ENCODE peak calls at places on chromosomes 1 and 21, in seven cellular contexts. F is upper lobe of right lung, P is uterus, Q is left ventricle myocardium inferior, N is left lung, M is esophagus squamous epithelium, Z is A549. E is an unnamed sample.

GRCh38 chr1:97743129-97743528 is 177.7 kb downstream of the DPYD start:
- DNase-seq in M (no peak), Z (no peak), N (no peak), P (no peak), Q (no peak), F (no peak), E (no peak)

GRCh38 chr1:16968372-16968771 is 12.0 kb downstream of the MFAP2 start:
- DNase-seq in N (no peak), M (no peak), Z (no peak), F (no peak), Q (no peak), P (no peak), E (no peak)

GRCh38 chr1:72483958-72484357 is 201.6 kb upstream of the NEGR1 start:
- DNase-seq in F (no peak), M (no peak), P (no peak), N (no peak), Z (no peak), Q (no peak), E (no peak)

GRCh38 chr1:209583408-209583807 is at the start of gene CAMK1G:
- DNase-seq in Q (no peak), N (no peak), F (no peak), P (no peak), M (no peak), Z (no peak), E (peak; percentile 39)

GRCh38 chr1:76501136-76501535 is 366.1 kb upstream of the ST6GALNAC5 start:
- DNase-seq in P (no peak), M (no peak), N (no peak), F (no peak), Q (no peak), Z (no peak), E (no peak)

GRCh38 chr1:78726686-78727085 is 77.1 kb downstream of the IFI44 start:
- DNase-seq in M (no peak), Q (no peak), P (no peak), Z (no peak), N (no peak), F (no peak), E (peak; percentile 17)

GRCh38 chr1:234683856-234684632 is 74.1 kb upstream of the IRF2BP2 start:
- DNase-seq in P (peak; percentile 60), Z (peak; percentile 76), F (peak; percentile 74), M (no peak), Q (peak; percentile 60), N (peak; percentile 74), E (peak; percentile 93)

GRCh38 chr21:45537746-45538291 is 4.4 kb downstream of the SLC19A1 start:
- DNase-seq in Q (peak; percentile 6), F (peak; percentile 55), P (no peak), N (peak; percentile 28), M (no peak), Z (no peak), E (no peak)

GRCh38 chr1:14944471-14944981 is 209.0 kb upstream of the TMEM51 start:
- DNase-seq in M (no peak), F (no peak), Z (no peak), Q (no peak), N (no peak), P (no peak), E (no peak)

GRCh38 chr1:23696335-23696989 is 4.9 kb downstream of the RPL11 start:
- DNase-seq in Q (no peak), N (no peak), F (no peak), M (no peak), Z (no peak), P (no peak), E (peak; percentile 51)

GRCh38 chr1:160438320-160438918 is 38.1 kb downstream of the VANGL2 start:
- DNase-seq in F (no peak), Z (no peak), M (no peak), Q (no peak), P (no peak), N (no peak), E (no peak)
- H3K4me3 ChIP-seq in F (peak overlapping the region; percentile 28), Z (no peak overlapping the region), M (no peak overlapping the region), Q (peak overlapping the region; percentile 39), P (no peak overlapping the region), N (no peak overlapping the region), E (no peak overlapping the region)

GRCh38 chr1:32887623-32888022 is 1.3 kb downstream of the HPCA start:
- DNase-seq in P (no peak), F (no peak), N (no peak), Z (no peak), Q (no peak), M (no peak), E (no peak)

GRCh38 chr1:32885691-32886011 is 640 bp upstream of the HPCA start:
- DNase-seq in F (no peak), Z (no peak), M (no peak), P (no peak), Q (no peak), N (no peak), E (no peak)

GRCh38 chr1:32886828-32887414 is 630 bp downstream of the HPCA start:
- DNase-seq in F (no peak), M (no peak), P (no peak), N (no peak), Q (no peak), Z (no peak), E (no peak)

GRCh38 chr1:32884726-32885125 is 1.6 kb upstream of the HPCA start:
- DNase-seq in M (no peak), F (no peak), N (no peak), P (no peak), Q (no peak), Z (no peak), E (no peak)

DNA sequence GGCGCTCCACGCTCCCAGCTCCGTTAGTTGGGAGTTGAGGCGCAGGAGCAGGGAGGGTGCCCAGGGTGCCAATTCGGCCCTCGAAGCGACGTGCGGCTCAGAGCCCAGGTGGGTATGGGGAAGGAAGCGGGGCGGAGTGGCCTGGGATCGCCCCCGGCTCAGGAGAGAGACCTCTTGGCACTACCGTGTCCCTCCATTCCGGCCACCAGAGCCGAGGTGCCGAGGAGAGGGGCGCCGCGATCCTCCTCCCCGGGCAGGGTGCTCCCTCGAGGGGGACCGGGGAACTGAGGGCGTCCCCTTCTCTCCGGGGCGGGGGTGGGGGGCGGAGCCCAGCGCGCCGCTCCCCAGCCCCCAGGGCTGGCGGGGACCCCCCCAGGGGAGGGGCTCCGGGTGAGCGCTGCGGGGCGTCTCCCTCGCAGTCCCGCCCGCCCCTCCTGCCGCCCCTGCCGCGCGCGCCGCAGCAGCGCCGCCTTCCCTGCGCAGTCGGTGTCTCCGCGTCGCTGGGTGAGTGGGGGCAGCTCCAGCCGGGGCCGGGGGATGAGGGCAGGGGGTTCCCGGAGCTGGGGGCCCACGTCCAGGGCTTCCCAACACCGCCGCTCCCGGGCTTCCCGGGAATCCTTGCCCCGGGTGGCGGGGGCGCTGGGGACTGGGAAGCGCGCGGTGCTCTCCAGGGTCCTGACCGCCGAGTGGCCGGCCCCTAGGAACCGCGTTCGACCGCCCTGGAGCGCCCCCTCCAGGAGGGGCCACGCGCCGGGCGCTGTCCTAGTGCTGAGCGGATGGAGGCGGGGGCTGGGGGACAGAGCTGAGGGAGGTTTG is at the start of gene HPCA:
- DNase-seq in Z (peak; percentile 38), F (peak; percentile 82), P (no peak), N (no peak), Q (peak; percentile 46), M (no peak), E (peak; percentile 41)
- TF ChIP-seq CTCF in Z (peak; percentile 36), F (peak; percentile 19), P (peak; percentile 15), N (no peak), Q (peak; percentile 58), M (peak; percentile 30), E (peak; percentile 48)

GRCh38 chr1:163173121-163173520 is 29.6 kb downstream of the RGS5 start:
- DNase-seq in N (no peak), Z (no peak), Q (no peak), F (no peak), P (no peak), M (no peak), E (peak; percentile 30)

GRCh38 chr1:163170975-163171676 is 31.6 kb downstream of the RGS5 start:
- DNase-seq in Z (peak; percentile 13), M (no peak), F (no peak), P (no peak), N (no peak), Q (no peak), E (peak; percentile 75)

GRCh38 chr1:163171826-163172225 is 30.9 kb downstream of the RGS5 start:
- DNase-seq in P (no peak), Q (no peak), Z (no peak), M (no peak), N (no peak), F (no peak), E (no peak)

GRCh38 chr1:163174524-163175437 is 27.9 kb downstream of the RGS5 start:
- DNase-seq in P (peak; percentile 74), M (no peak), Z (peak; percentile 26), F (peak; percentile 72), N (peak; percentile 49), Q (peak; percentile 61), E (peak; percentile 75)

DNA sequence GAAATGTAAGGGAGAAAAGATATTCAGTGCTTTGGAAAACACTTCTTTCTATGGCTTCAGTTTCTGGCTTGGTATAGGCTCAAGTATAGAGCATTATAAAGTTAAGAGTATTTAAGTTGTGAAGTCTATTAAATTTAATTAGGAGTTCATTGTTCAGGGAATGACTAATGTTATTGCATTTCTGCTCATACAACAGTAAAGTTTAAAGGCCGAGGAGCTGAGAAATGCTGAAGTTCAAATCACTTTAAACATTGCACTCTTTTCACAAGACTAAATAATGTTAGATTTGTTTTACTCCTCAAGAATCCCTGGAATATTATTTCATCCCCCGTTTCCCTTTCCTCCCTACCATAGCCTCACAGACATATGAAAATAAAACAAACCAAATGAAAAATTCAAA is 30.1 kb downstream of the RGS5 start:
- DNase-seq in Q (no peak), N (no peak), F (no peak), Z (no peak), P (no peak), M (no peak), E (no peak)
- H3K4me3 ChIP-seq in Q (no peak overlapping the region), N (no peak overlapping the region), F (no peak overlapping the region), Z (no peak overlapping the region), P (no peak overlapping the region), M (no peak overlapping the region), E (no peak overlapping the region)

DNA sequence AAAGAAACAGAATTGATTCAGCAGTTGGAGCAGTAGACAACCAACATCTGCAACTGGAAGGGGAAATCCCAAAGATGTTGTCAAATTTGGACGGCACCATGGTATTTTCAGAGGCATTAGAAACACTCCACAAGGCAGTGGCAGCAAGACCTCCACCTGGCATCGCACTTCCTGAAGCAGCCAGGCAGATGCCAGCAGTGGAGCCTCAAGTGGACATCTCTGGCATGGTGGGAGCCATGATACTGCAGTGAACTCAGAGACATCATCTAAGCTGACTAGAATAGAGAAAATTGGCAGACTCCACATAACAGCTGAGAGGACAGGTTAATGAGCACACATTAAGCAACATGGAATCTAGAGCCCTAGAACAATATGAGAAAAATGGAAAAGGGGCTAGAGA is 33.9 kb upstream of the RGS8 start:
- DNase-seq in Z (no peak), N (no peak), P (no peak), Q (no peak), F (no peak), M (no peak), E (no peak)
- TF ChIP-seq CTCF in Z (no peak), N (no peak), P (no peak), Q (no peak), F (no peak), M (no peak), E (no peak)

GRCh38 chr1:3499611-3500010 is 45.1 kb downstream of the ARHGEF16 start:
- DNase-seq in Z (no peak), M (no peak), N (no peak), Q (no peak), P (no peak), F (no peak), E (no peak)
- H3K4me3 ChIP-seq in Z (no peak overlapping the region), M (no peak overlapping the region), N (no peak overlapping the region), Q (no peak overlapping the region), P (no peak overlapping the region), F (no peak overlapping the region), E (no peak overlapping the region)

GRCh38 chr1:200802865-200803512 is 64.3 kb downstream of the CAMSAP2 start:
- DNase-seq in Q (peak; percentile 62), N (peak; percentile 75), P (peak; percentile 78), Z (peak; percentile 81), F (peak; percentile 70), M (peak; percentile 1), E (peak; percentile 82)
- TF ChIP-seq CTCF in Q (peak; percentile 95), N (peak; percentile 88), P (peak; percentile 93), Z (peak; percentile 93), F (peak; percentile 92), M (peak; percentile 92), E (peak; percentile 99)

E was measured in fibroblast of mammary gland.